ENCODE peak calls at places on chromosome 16, in nine cellular contexts. J is NCI-H1930; B is stimulated activated CD8-positive, alpha-beta memory T cell treated with anti-CD3 and anti-CD28 coated beads, Interleukin-4, amount 100 ng/mL, for 24 hours; O is GM18507; G is AG04450; A is GM12878; R is NCI-H1105; T is HEK293T; L is GOT3. D is an unnamed sample.

GRCh38 chr16:17512636-17513220 is 42.0 kb upstream of the XYLT1 start:
- DNase-seq in A (no peak), R (no peak), O (no peak), L (no peak), B (no peak), T (no peak), G (no peak), J (no peak), D (no peak)

GRCh38 chr16:81181013-81181720 is 57.3 kb upstream of the BCO1 start:
- DNase-seq in J (peak; percentile 38), A (no peak), G (peak; percentile 89), R (peak; percentile 17), L (peak; percentile 67), B (no peak), O (no peak), T (peak; percentile 49), D (peak; percentile 57)

GRCh38 chr16:8958344-8958808 is 5.3 kb downstream of the USP7 start:
- DNase-seq in L (no peak), O (no peak), J (no peak), R (no peak), A (no peak), T (no peak), G (no peak), B (no peak), D (no peak)

GRCh38 chr16:8846401-8846932 is 22.3 kb downstream of the CARHSP1 start:
- DNase-seq in T (no peak), R (no peak), L (no peak), B (no peak), O (no peak), A (no peak), J (no peak), G (no peak), D (no peak)

GRCh38 chr16:66385415-66385814 is 18.9 kb downstream of the CDH5 start:
- DNase-seq in L (no peak), A (no peak), G (no peak), B (no peak), R (no peak), O (no peak), T (no peak), J (no peak), D (no peak)

GRCh38 chr16:8785408-8785807 is 12.0 kb downstream of the TMEM186 start:
- DNase-seq in J (no peak), B (no peak), L (no peak), T (no peak), G (no peak), A (no peak), R (no peak), O (no peak), D (no peak)

GRCh38 chr16:28981517-28981916 is 3.3 kb upstream of the LAT start:
- DNase-seq in G (no peak), B (peak; percentile 36), T (peak; percentile 55), O (no peak), R (no peak), L (no peak), A (no peak), J (no peak), D (peak; percentile 37)

GRCh38 chr16:47018223-47018891 is 44.9 kb upstream of the DNAJA2 start:
- DNase-seq in T (peak; percentile 81), L (no peak), R (peak; percentile 25), O (peak; percentile 71), B (no peak), J (peak; percentile 20), A (peak; percentile 98), G (no peak), D (peak; percentile 35)

GRCh38 chr16:68893710-68894705 is 50.7 kb downstream of the TANGO6 start:
- DNase-seq in J (no peak), G (no peak), T (peak; percentile 14), O (no peak), A (no peak), B (no peak), R (no peak), L (no peak), D (peak; percentile 9)

GRCh38 chr16:59108374-59108773 is 374.3 kb upstream of the GOT2 start:
- DNase-seq in J (no peak), B (no peak), O (no peak), G (no peak), A (no peak), T (no peak), L (no peak), R (no peak), D (no peak)

GRCh38 chr16:19014456-19014855 is 30.7 kb downstream of the TMC7 start:
- DNase-seq in L (no peak), T (no peak), B (no peak), O (no peak), J (no peak), A (no peak), R (no peak), G (no peak), D (no peak)

GRCh38 chr16:1343428-1344242 is 8.0 kb downstream of the TSR3 start:
- DNase-seq in O (no peak), J (no peak), L (no peak), A (no peak), B (no peak), T (no peak), G (no peak), R (no peak), D (no peak)

GRCh38 chr16:85923153-85924021 is 24.4 kb downstream of the IRF8 start:
- DNase-seq in J (no peak), G (peak; percentile 38), A (no peak), T (no peak), B (no peak), O (no peak), R (no peak), L (no peak), D (no peak)

GRCh38 chr16:58120216-58120615 is 9.0 kb downstream of the CFAP20 start:
- DNase-seq in L (no peak), A (no peak), J (no peak), O (no peak), R (no peak), G (no peak), B (no peak), T (no peak), D (no peak)

GRCh38 chr16:49014300-49015188 is 267.1 kb downstream of the CBLN1 start:
- DNase-seq in L (no peak), J (no peak), G (no peak), R (no peak), O (no peak), B (no peak), A (no peak), T (no peak), D (no peak)

GRCh38 chr16:19071811-19072777 is 4.7 kb downstream of the COQ7 start:
- DNase-seq in B (peak; percentile 26), T (peak; percentile 55), A (no peak), O (no peak), G (no peak), J (no peak), R (no peak), L (no peak), D (peak; percentile 59)

GRCh38 chr16:73956592-73957495 is 339.8 kb upstream of the PSMD7 start:
- DNase-seq in T (peak; percentile 56), G (peak; percentile 20), B (peak; percentile 6), O (peak; percentile 18), A (peak; percentile 2), J (peak; percentile 31), L (no peak), R (peak; percentile 1), D (peak; percentile 76)

GRCh38 chr16:89009343-89010209 is 32.6 kb upstream of the CBFA2T3 start:
- DNase-seq in O (no peak), A (no peak), T (no peak), B (no peak), J (no peak), G (no peak), R (no peak), L (no peak), D (no peak)

GRCh38 chr16:88453621-88454314 is 688 bp downstream of the ZFPM1 start:
- DNase-seq in L (no peak), G (no peak), T (no peak), B (peak; percentile 27), O (no peak), A (no peak), J (no peak), R (no peak), D (no peak)

GRCh38 chr16:69890114-69890890 is 60.8 kb upstream of the CLEC18A start:
- DNase-seq in L (no peak), B (no peak), T (peak; percentile 45), O (no peak), R (peak; percentile 61), A (no peak), J (peak; percentile 62), G (no peak), D (peak; percentile 46)

GRCh38 chr16:50153648-50154368 is 702 bp downstream of the TENT4B start:
- DNase-seq in A (no peak), O (no peak), J (no peak), T (peak; percentile 30), L (no peak), G (no peak), B (no peak), R (no peak), D (peak; percentile 20)

GRCh38 chr16:80997139-80997798 is 9.4 kb downstream of the CMC2 start:
- DNase-seq in A (peak; percentile 66), O (peak; percentile 23), G (no peak), R (no peak), B (no peak), T (no peak), J (no peak), L (no peak), D (no peak)